ENCODE peak calls at places on chromosomes 3 and 15, in four cellular contexts. One of them, this sample, is unnamed. For H3K27me3, the result is how much of the 10 kb centered on the place peaks cover.

GRCh38 chr15:63698731-63699130 is 101.5 kb downstream of the FBXL22 start:
- DNase-seq in upper lobe of right lung: no peak
- DNase-seq in esophagus squamous epithelium: no peak
- DNase-seq in lung: no peak
- DNase-seq in this sample: no peak

GRCh38 chr3:20575153-20575552 is 389.1 kb upstream of the SGO1 start:
- DNase-seq in upper lobe of right lung: no peak
- DNase-seq in esophagus squamous epithelium: no peak
- DNase-seq in lung: no peak
- DNase-seq in this sample: no peak

GRCh38 chr3:115217678-115218451 is 70.8 kb upstream of the ZBTB20 start:
- DNase-seq in upper lobe of right lung: no peak
- DNase-seq in esophagus squamous epithelium: no peak
- DNase-seq in lung: no peak
- DNase-seq in this sample: no peak

GRCh38 chr3:40189118-40189517 is 120.4 kb upstream of the EIF1B start:
- DNase-seq in upper lobe of right lung: no peak
- DNase-seq in esophagus squamous epithelium: no peak
- DNase-seq in lung: no peak
- DNase-seq in this sample: no peak

GRCh38 chr15:71245588-71245987 is 130.3 kb downstream of the THSD4 start:
- DNase-seq in upper lobe of right lung: no peak
- DNase-seq in esophagus squamous epithelium: no peak
- DNase-seq in lung: no peak
- DNase-seq in this sample: no peak

GRCh38 chr15:94524565-94524964 is 293.2 kb downstream of the MCTP2 start:
- DNase-seq in upper lobe of right lung: no peak
- DNase-seq in esophagus squamous epithelium: no peak
- DNase-seq in lung: no peak
- DNase-seq in this sample: no peak

GRCh38 chr3:79383402-79384012 is 384.3 kb downstream of the ROBO1 start:
- DNase-seq in upper lobe of right lung: no peak
- DNase-seq in esophagus squamous epithelium: no peak
- DNase-seq in lung: no peak
- DNase-seq in this sample: no peak

GRCh38 chr15:90686435-90687218 is 30.5 kb upstream of the BLM start:
- DNase-seq in upper lobe of right lung: no peak
- DNase-seq in esophagus squamous epithelium: no peak
- DNase-seq in lung: no peak
- DNase-seq in this sample: no peak

GRCh38 chr3:20074226-20075063 is 34.2 kb downstream of the KAT2B start:
- DNase-seq in upper lobe of right lung: no peak
- DNase-seq in esophagus squamous epithelium: no peak
- DNase-seq in lung: no peak
- DNase-seq in this sample: no peak

DNA sequence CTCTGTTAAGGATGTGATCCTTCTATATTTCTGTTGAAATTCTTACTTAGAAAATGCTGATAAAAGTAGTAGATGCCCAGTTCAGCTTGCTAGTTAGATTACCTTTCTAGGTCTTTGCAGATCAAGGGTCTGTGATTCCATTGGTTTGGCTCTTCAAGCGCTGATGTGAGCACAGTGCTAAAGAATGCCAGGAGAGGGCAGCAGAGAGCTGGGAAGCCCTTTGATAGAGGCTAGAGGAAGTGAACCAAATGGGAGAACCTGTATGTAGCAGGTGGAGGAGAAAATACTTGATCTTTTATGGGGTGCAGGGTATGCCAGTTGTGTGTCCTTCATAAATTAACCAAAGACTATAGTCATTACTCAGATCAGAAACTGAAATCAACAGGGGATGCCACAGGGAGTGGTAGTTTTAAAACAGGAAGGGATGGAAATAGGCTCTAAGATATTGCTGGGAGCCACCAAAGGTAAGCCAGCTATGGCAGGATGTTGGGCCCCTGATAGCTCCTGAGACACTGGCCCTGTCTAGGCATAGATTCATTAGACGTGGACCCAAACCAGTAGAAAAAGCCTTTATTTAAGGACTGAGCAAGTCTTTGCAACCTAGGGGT is 677.4 kb downstream of the SQOR start:
- DNase-seq in upper lobe of right lung: peak
- DNase-seq in esophagus squamous epithelium: no peak
- DNase-seq in lung: peak
- DNase-seq in this sample: peak
- TF ChIP-seq CTCF in upper lobe of right lung: peak
- TF ChIP-seq CTCF in esophagus squamous epithelium: peak
- TF ChIP-seq CTCF in lung: peak
- TF ChIP-seq CTCF in this sample: peak

GRCh38 chr15:79965836-79966630 is 5.0 kb downstream of the BCL2A1 start:
- DNase-seq in upper lobe of right lung: no peak
- DNase-seq in esophagus squamous epithelium: no peak
- DNase-seq in lung: no peak
- DNase-seq in this sample: no peak

GRCh38 chr15:79969175-79969574 is 1.8 kb downstream of the BCL2A1 start:
- DNase-seq in upper lobe of right lung: no peak
- DNase-seq in esophagus squamous epithelium: no peak
- DNase-seq in lung: no peak
- DNase-seq in this sample: no peak

GRCh38 chr15:79964232-79964820 is 6.7 kb downstream of the BCL2A1 start:
- DNase-seq in upper lobe of right lung: no peak
- DNase-seq in esophagus squamous epithelium: no peak
- DNase-seq in lung: no peak
- DNase-seq in this sample: no peak

GRCh38 chr15:79966634-79967330 is 4.2 kb downstream of the BCL2A1 start:
- DNase-seq in upper lobe of right lung: no peak
- DNase-seq in esophagus squamous epithelium: no peak
- DNase-seq in lung: no peak
- DNase-seq in this sample: no peak

GRCh38 chr15:79967331-79968182 is 3.4 kb downstream of the BCL2A1 start:
- DNase-seq in upper lobe of right lung: no peak
- DNase-seq in esophagus squamous epithelium: no peak
- DNase-seq in lung: no peak
- DNase-seq in this sample: no peak
- H3K4me3 ChIP-seq in upper lobe of right lung: peak
- H3K4me3 ChIP-seq in esophagus squamous epithelium: no peak
- H3K4me3 ChIP-seq in lung: no peak
- H3K4me3 ChIP-seq in this sample: no peak

DNA sequence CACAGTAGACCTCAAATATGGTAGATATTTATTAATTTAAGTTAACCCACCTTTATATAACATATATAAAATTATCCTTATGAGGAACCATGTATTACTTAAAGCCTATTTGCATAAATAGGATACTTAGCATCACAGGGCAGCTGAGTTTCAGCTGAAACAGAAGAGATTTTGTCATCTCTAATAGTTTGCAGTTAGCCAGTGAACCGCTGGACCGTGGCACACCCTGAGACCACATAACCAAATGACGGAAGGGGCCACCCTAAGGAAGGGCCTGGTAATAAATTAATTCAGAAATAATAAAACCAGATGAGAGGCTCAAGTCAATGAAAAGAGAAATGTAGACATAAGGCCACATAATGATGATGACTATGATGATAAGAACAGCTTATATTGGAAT is 107.7 kb downstream of the MYO5A start:
- DNase-seq in upper lobe of right lung: no peak
- DNase-seq in esophagus squamous epithelium: no peak
- DNase-seq in lung: no peak
- DNase-seq in this sample: no peak
- H3K27me3 ChIP-seq in upper lobe of right lung: under half
- H3K27me3 ChIP-seq in esophagus squamous epithelium: under half
- H3K27me3 ChIP-seq in lung: under half
- H3K27me3 ChIP-seq in this sample: under half

GRCh38 chr3:111621535-111621934 is 26.4 kb upstream of the ZBED2 start:
- DNase-seq in upper lobe of right lung: peak
- DNase-seq in esophagus squamous epithelium: no peak
- DNase-seq in lung: no peak
- DNase-seq in this sample: no peak
- TF ChIP-seq CTCF in upper lobe of right lung: peak
- TF ChIP-seq CTCF in esophagus squamous epithelium: no peak
- TF ChIP-seq CTCF in lung: no peak
- TF ChIP-seq CTCF in this sample: no peak

DNA sequence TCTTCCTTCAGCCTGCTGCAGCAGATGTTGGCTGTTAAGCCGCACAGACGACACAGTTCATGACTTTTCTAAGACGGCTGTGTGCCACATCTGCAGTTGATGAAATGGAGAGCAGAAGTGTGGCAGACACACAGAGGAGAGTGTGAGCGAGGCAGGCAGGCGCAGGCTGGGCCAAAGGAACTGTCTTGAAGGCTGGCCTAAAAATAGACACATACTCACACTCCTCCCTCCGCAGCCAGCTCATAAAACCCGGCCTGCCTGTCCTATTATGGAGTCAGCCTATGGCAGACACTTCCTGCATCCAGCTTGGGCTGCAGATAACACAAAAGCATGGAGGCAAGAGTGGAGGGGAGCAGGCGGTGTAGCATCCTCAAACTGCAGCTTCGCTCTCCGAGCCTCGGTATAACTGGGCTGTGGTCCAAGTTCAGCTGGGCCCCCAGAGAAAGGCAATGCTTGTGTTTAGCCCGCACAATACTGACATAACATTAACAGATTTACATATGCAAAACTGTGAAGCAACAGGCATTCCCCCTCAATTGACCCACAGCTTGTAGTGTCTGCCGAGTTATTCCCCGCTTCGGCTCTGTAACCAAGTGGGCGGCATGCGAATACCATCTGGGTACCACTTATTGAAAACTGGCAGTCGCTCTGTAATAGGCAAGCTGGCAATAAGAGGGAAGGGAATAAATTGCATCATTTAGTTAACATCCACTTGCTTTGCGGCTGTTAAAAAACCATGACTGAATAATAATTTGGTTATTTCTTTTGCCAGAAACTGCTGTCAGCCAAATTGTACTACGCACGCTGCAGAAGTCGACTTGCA is 40.8 kb downstream of the FOXP1 start:
- DNase-seq in upper lobe of right lung: peak
- DNase-seq in esophagus squamous epithelium: peak
- DNase-seq in lung: peak
- DNase-seq in this sample: peak
- H3K4me3 ChIP-seq in upper lobe of right lung: peak
- H3K4me3 ChIP-seq in esophagus squamous epithelium: no peak
- H3K4me3 ChIP-seq in lung: no peak
- H3K4me3 ChIP-seq in this sample: peak

GRCh38 chr3:134232146-134232545 is 18.5 kb downstream of the RYK start:
- DNase-seq in upper lobe of right lung: no peak
- DNase-seq in esophagus squamous epithelium: no peak
- DNase-seq in lung: no peak
- DNase-seq in this sample: no peak

GRCh38 chr3:134236505-134236904 is 14.2 kb downstream of the RYK start:
- DNase-seq in upper lobe of right lung: no peak
- DNase-seq in esophagus squamous epithelium: no peak
- DNase-seq in lung: no peak
- DNase-seq in this sample: no peak

GRCh38 chr3:134237454-134238145 is 13.1 kb downstream of the RYK start:
- DNase-seq in upper lobe of right lung: no peak
- DNase-seq in esophagus squamous epithelium: no peak
- DNase-seq in lung: no peak
- DNase-seq in this sample: no peak

GRCh38 chr3:134232976-134233375 is 17.7 kb downstream of the RYK start:
- DNase-seq in upper lobe of right lung: no peak
- DNase-seq in esophagus squamous epithelium: no peak
- DNase-seq in lung: no peak
- DNase-seq in this sample: no peak

DNA sequence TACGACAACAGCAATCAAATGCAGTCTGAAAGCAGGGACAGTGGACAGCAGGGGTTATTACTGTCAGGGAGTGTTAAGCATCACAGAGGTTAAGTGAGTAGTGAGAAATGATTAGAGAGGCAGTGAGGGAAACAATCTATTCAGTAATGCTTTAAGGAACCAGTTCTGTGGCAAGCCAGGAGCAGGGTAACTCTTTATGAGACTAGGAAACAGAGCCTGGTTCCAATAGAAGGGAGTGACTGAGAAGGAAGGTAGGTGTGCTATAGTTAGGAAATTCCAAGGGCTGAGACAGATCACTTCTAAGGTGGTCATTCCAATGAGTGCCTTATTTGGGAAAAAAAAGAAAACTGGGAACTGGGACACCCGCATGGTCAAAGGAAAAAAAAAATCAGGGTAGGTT is 15.0 kb downstream of the RYK start:
- DNase-seq in upper lobe of right lung: no peak
- DNase-seq in esophagus squamous epithelium: no peak
- DNase-seq in lung: no peak
- DNase-seq in this sample: no peak
- H3K27me3 ChIP-seq in upper lobe of right lung: under half
- H3K27me3 ChIP-seq in esophagus squamous epithelium: under half
- H3K27me3 ChIP-seq in lung: under half
- H3K27me3 ChIP-seq in this sample: under half

GRCh38 chr15:66685638-66686150 is 16.3 kb upstream of the SMAD6 start:
- DNase-seq in upper lobe of right lung: no peak
- DNase-seq in esophagus squamous epithelium: no peak
- DNase-seq in lung: no peak
- DNase-seq in this sample: no peak
- TF ChIP-seq CTCF in upper lobe of right lung: peak
- TF ChIP-seq CTCF in esophagus squamous epithelium: peak
- TF ChIP-seq CTCF in lung: no peak
- TF ChIP-seq CTCF in this sample: peak

GRCh38 chr15:75029378-75030022 is 6.1 kb downstream of the PPCDC start:
- DNase-seq in upper lobe of right lung: peak
- DNase-seq in esophagus squamous epithelium: peak
- DNase-seq in lung: peak
- DNase-seq in this sample: peak
- H3K4me3 ChIP-seq in upper lobe of right lung: peak
- H3K4me3 ChIP-seq in esophagus squamous epithelium: no peak
- H3K4me3 ChIP-seq in lung: no peak
- H3K4me3 ChIP-seq in this sample: peak

GRCh38 chr15:77817434-77817833 is 184.7 kb upstream of the LINGO1 start:
- DNase-seq in upper lobe of right lung: no peak
- DNase-seq in esophagus squamous epithelium: no peak
- DNase-seq in lung: no peak
- DNase-seq in this sample: no peak
- H3K27me3 ChIP-seq in upper lobe of right lung: half or more
- H3K27me3 ChIP-seq in esophagus squamous epithelium: half or more
- H3K27me3 ChIP-seq in lung: under half
- H3K27me3 ChIP-seq in this sample: under half

This sample was measured in ascending aorta.